ENCODE peak calls at places on chromosomes 16 and 17, in five cellular contexts. One of them, this sample, is unnamed.

GRCh38 chr16:84986102-84986501 is 25.2 kb downstream of the ZDHHC7 start:
- DNase-seq in mammary epithelial cell: no peak
- DNase-seq in ascending aorta: no peak
- DNase-seq in endothelial cell of umbilical vein: no peak
- DNase-seq in fibroblast of lung: no peak
- DNase-seq in this sample: peak; percentile 48

GRCh38 chr17:81934850-81935708 is 2.0 kb downstream of the PYCR1 start:
- DNase-seq in endothelial cell of umbilical vein: no peak
- DNase-seq in fibroblast of lung: no peak
- DNase-seq in mammary epithelial cell: no peak
- DNase-seq in ascending aorta: no peak
- DNase-seq in this sample: no peak

GRCh38 chr17:28551421-28552186 is 820 bp downstream of the UNC119 start:
- DNase-seq in ascending aorta: no peak
- DNase-seq in fibroblast of lung: peak; percentile 16
- DNase-seq in endothelial cell of umbilical vein: peak; percentile 24
- DNase-seq in mammary epithelial cell: peak; percentile 21
- DNase-seq in this sample: no peak

GRCh38 chr16:22347100-22347820 is 27.2 kb downstream of the CDR2 start:
- DNase-seq in ascending aorta: no peak
- DNase-seq in mammary epithelial cell: no peak
- DNase-seq in endothelial cell of umbilical vein: no peak
- DNase-seq in fibroblast of lung: no peak
- DNase-seq in this sample: no peak

GRCh38 chr16:14365200-14365851 is 264.7 kb downstream of the PARN start:
- DNase-seq in ascending aorta: no peak
- DNase-seq in endothelial cell of umbilical vein: no peak
- DNase-seq in fibroblast of lung: peak; percentile 73
- DNase-seq in mammary epithelial cell: no peak
- DNase-seq in this sample: no peak

GRCh38 chr17:9859781-9860180 is 34.1 kb downstream of the GLP2R start:
- DNase-seq in mammary epithelial cell: no peak
- DNase-seq in endothelial cell of umbilical vein: no peak
- DNase-seq in ascending aorta: no peak
- DNase-seq in fibroblast of lung: no peak
- DNase-seq in this sample: no peak

GRCh38 chr17:64679710-64680216 is 17.7 kb upstream of the SMURF2 start:
- DNase-seq in ascending aorta: peak; percentile 65
- DNase-seq in endothelial cell of umbilical vein: peak; percentile 40
- DNase-seq in mammary epithelial cell: peak; percentile 98
- DNase-seq in fibroblast of lung: peak; percentile 99
- DNase-seq in this sample: peak; percentile 99

GRCh38 chr17:76384222-76384986 is at the start of gene SPHK1:
- DNase-seq in ascending aorta: peak; percentile 85
- DNase-seq in fibroblast of lung: peak; percentile 84
- DNase-seq in endothelial cell of umbilical vein: peak; percentile 71
- DNase-seq in mammary epithelial cell: peak; percentile 88
- DNase-seq in this sample: peak; percentile 69

GRCh38 chr17:20787281-20787680 is 207.8 kb downstream of the CDRT15L2 start:
- DNase-seq in endothelial cell of umbilical vein: no peak
- DNase-seq in fibroblast of lung: no peak
- DNase-seq in ascending aorta: no peak
- DNase-seq in mammary epithelial cell: no peak
- DNase-seq in this sample: no peak

GRCh38 chr16:31132979-31133599 is 2.4 kb downstream of the PRSS8 start:
- DNase-seq in endothelial cell of umbilical vein: no peak
- DNase-seq in ascending aorta: no peak
- DNase-seq in mammary epithelial cell: no peak
- DNase-seq in fibroblast of lung: no peak
- DNase-seq in this sample: no peak

GRCh38 chr16:27407158-27407557 is 5.2 kb downstream of the IL21R start:
- DNase-seq in mammary epithelial cell: no peak
- DNase-seq in endothelial cell of umbilical vein: no peak
- DNase-seq in ascending aorta: no peak
- DNase-seq in fibroblast of lung: no peak
- DNase-seq in this sample: no peak

GRCh38 chr16:50040710-50041109 is 15.7 kb downstream of the CNEP1R1 start:
- DNase-seq in ascending aorta: no peak
- DNase-seq in fibroblast of lung: no peak
- DNase-seq in endothelial cell of umbilical vein: no peak
- DNase-seq in mammary epithelial cell: no peak
- DNase-seq in this sample: no peak

GRCh38 chr16:71353736-71354135 is 4.8 kb upstream of the CALB2 start:
- DNase-seq in mammary epithelial cell: no peak
- DNase-seq in endothelial cell of umbilical vein: no peak
- DNase-seq in fibroblast of lung: no peak
- DNase-seq in ascending aorta: no peak
- DNase-seq in this sample: no peak

GRCh38 chr17:7237266-7237760 is 1.9 kb downstream of the PHF23 start:
- DNase-seq in mammary epithelial cell: no peak
- DNase-seq in fibroblast of lung: no peak
- DNase-seq in ascending aorta: peak; percentile 66
- DNase-seq in endothelial cell of umbilical vein: peak; percentile 17
- DNase-seq in this sample: no peak

GRCh38 chr16:56348168-56349085 is 76.9 kb downstream of the AMFR start:
- DNase-seq in mammary epithelial cell: no peak
- DNase-seq in endothelial cell of umbilical vein: no peak
- DNase-seq in fibroblast of lung: no peak
- DNase-seq in ascending aorta: no peak
- DNase-seq in this sample: no peak

GRCh38 chr16:57013902-57014301 is 24.5 kb downstream of the NLRC5 start:
- DNase-seq in fibroblast of lung: no peak
- DNase-seq in ascending aorta: no peak
- DNase-seq in endothelial cell of umbilical vein: no peak
- DNase-seq in mammary epithelial cell: no peak
- DNase-seq in this sample: no peak

GRCh38 chr17:33292184-33292980 is 713 bp downstream of the ASIC2 start:
- DNase-seq in fibroblast of lung: peak; percentile 56
- DNase-seq in endothelial cell of umbilical vein: peak; percentile 12
- DNase-seq in mammary epithelial cell: peak; percentile 50
- DNase-seq in ascending aorta: no peak
- DNase-seq in this sample: no peak

GRCh38 chr16:71567931-71568330 is 9.0 kb downstream of the TAT start:
- DNase-seq in mammary epithelial cell: no peak
- DNase-seq in fibroblast of lung: no peak
- DNase-seq in ascending aorta: no peak
- DNase-seq in endothelial cell of umbilical vein: no peak
- DNase-seq in this sample: no peak

GRCh38 chr17:46978489-46979022 is 497 bp downstream of the RPRML start:
- DNase-seq in ascending aorta: no peak
- DNase-seq in endothelial cell of umbilical vein: no peak
- DNase-seq in fibroblast of lung: no peak
- DNase-seq in mammary epithelial cell: no peak
- DNase-seq in this sample: no peak

GRCh38 chr16:11515540-11516430 is 70.9 kb downstream of the LITAF start:
- DNase-seq in endothelial cell of umbilical vein: no peak
- DNase-seq in mammary epithelial cell: no peak
- DNase-seq in ascending aorta: no peak
- DNase-seq in fibroblast of lung: no peak
- DNase-seq in this sample: no peak

GRCh38 chr16:70460737-70461261 is 6.4 kb downstream of the FCSK start:
- DNase-seq in endothelial cell of umbilical vein: peak; percentile 64
- DNase-seq in fibroblast of lung: no peak
- DNase-seq in mammary epithelial cell: no peak
- DNase-seq in ascending aorta: no peak
- DNase-seq in this sample: peak; percentile 41

GRCh38 chr16:67967183-67967955 is 1.1 kb downstream of the SLC12A4 start:
- DNase-seq in endothelial cell of umbilical vein: peak; percentile 37
- DNase-seq in fibroblast of lung: no peak
- DNase-seq in ascending aorta: no peak
- DNase-seq in mammary epithelial cell: peak; percentile 40
- DNase-seq in this sample: peak; percentile 45

GRCh38 chr16:21628772-21629171 is 23.6 kb downstream of the IGSF6 start:
- DNase-seq in endothelial cell of umbilical vein: no peak
- DNase-seq in ascending aorta: no peak
- DNase-seq in mammary epithelial cell: no peak
- DNase-seq in fibroblast of lung: peak; percentile 52
- DNase-seq in this sample: no peak

GRCh38 chr17:42311240-42312034 is 23.1 kb downstream of the STAT5A start:
- DNase-seq in fibroblast of lung: peak; percentile 72
- DNase-seq in endothelial cell of umbilical vein: no peak
- DNase-seq in mammary epithelial cell: no peak
- DNase-seq in ascending aorta: peak; percentile 92
- DNase-seq in this sample: peak; percentile 64

DNA sequence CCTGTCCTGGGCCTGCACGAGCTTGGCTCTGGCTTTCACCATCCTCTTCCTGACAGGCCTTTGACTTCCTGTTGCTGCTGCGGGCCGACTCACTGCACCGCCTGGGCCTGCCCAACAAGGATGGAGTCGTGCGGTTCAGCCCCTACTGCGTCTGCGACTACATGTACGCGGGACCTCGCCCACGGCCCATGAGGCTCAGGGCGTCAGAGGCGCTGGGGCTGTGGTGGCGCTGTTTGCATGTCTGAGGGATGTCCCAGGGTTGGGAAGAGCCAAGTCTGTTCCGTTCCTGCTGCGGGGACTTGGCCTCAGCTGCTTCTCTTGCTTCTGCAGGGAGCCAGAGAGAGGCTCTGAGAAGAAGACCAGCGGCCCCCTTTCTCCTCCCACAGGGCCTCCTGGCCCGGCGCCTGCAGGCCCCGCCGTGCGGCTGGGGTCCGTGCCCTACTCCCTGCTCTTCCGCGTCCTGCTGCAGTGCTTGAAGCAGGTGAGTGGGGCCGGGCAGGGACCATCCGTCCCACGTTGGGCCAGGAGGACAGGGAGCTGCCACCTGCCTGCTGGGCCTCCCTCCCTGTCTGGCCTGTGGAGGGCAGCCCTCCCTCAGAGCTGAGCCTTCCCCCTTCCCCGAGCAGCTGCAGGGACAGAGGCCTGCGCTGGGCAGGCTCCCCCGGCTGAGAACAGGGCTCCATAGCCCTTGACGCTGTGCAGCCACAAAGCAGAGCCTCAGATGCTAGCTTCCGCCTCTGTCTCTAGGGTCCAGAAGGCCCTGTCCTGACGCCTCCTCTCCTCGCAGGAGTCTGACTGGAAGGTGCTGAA is 23.9 kb downstream of the TSC2 start:
- DNase-seq in endothelial cell of umbilical vein: no peak
- DNase-seq in ascending aorta: no peak
- DNase-seq in fibroblast of lung: no peak
- DNase-seq in mammary epithelial cell: no peak
- DNase-seq in this sample: no peak
- H3K4me3 ChIP-seq in endothelial cell of umbilical vein: no peak overlapping the region
- H3K4me3 ChIP-seq in ascending aorta: no peak overlapping the region
- H3K4me3 ChIP-seq in fibroblast of lung: no peak overlapping the region
- H3K4me3 ChIP-seq in mammary epithelial cell: no peak overlapping the region
- H3K4me3 ChIP-seq in this sample: no peak overlapping the region

GRCh38 chr17:3867606-3868005 is 21.6 kb upstream of the NCBP3 start:
- DNase-seq in mammary epithelial cell: no peak
- DNase-seq in fibroblast of lung: no peak
- DNase-seq in ascending aorta: no peak
- DNase-seq in endothelial cell of umbilical vein: no peak
- DNase-seq in this sample: no peak
- H3K27me3 ChIP-seq in mammary epithelial cell: no peaks in the 10 kb centered on the region
- H3K27me3 ChIP-seq in fibroblast of lung: no peaks in the 10 kb centered on the region
- H3K27me3 ChIP-seq in ascending aorta: no peaks in the 10 kb centered on the region
- H3K27me3 ChIP-seq in endothelial cell of umbilical vein: no peaks in the 10 kb centered on the region
- H3K27me3 ChIP-seq in this sample: no peaks in the 10 kb centered on the region

GRCh38 chr17:77914440-77915254 is 43.9 kb upstream of the TNRC6C start:
- DNase-seq in endothelial cell of umbilical vein: no peak
- DNase-seq in mammary epithelial cell: no peak
- DNase-seq in fibroblast of lung: peak; percentile 8
- DNase-seq in ascending aorta: no peak
- DNase-seq in this sample: no peak
- TF ChIP-seq CTCF in endothelial cell of umbilical vein: no peak
- TF ChIP-seq CTCF in mammary epithelial cell: peak; percentile 26
- TF ChIP-seq CTCF in fibroblast of lung: no peak
- TF ChIP-seq CTCF in ascending aorta: no peak
- TF ChIP-seq CTCF in this sample: peak; percentile 20

GRCh38 chr17:62641101-62641500 is 13.6 kb downstream of the MRC2 start:
- DNase-seq in ascending aorta: no peak
- DNase-seq in endothelial cell of umbilical vein: no peak
- DNase-seq in mammary epithelial cell: no peak
- DNase-seq in fibroblast of lung: no peak
- DNase-seq in this sample: no peak

GRCh38 chr17:62648247-62648953 is 20.9 kb downstream of the MRC2 start:
- DNase-seq in fibroblast of lung: no peak
- DNase-seq in ascending aorta: no peak
- DNase-seq in mammary epithelial cell: no peak
- DNase-seq in endothelial cell of umbilical vein: no peak
- DNase-seq in this sample: no peak

GRCh38 chr17:62648954-62649294 is 21.5 kb downstream of the MRC2 start:
- DNase-seq in mammary epithelial cell: no peak
- DNase-seq in fibroblast of lung: no peak
- DNase-seq in endothelial cell of umbilical vein: no peak
- DNase-seq in ascending aorta: no peak
- DNase-seq in this sample: no peak

GRCh38 chr17:62643496-62643895 is 16.0 kb downstream of the MRC2 start:
- DNase-seq in fibroblast of lung: no peak
- DNase-seq in mammary epithelial cell: no peak
- DNase-seq in endothelial cell of umbilical vein: peak; percentile 59
- DNase-seq in ascending aorta: no peak
- DNase-seq in this sample: no peak

GRCh38 chr17:62644487-62645173 is 17.2 kb downstream of the MRC2 start:
- DNase-seq in mammary epithelial cell: no peak
- DNase-seq in endothelial cell of umbilical vein: no peak
- DNase-seq in ascending aorta: no peak
- DNase-seq in fibroblast of lung: no peak
- DNase-seq in this sample: no peak
- H3K4me3 ChIP-seq in mammary epithelial cell: no peak overlapping the region
- H3K4me3 ChIP-seq in endothelial cell of umbilical vein: no peak overlapping the region
- H3K4me3 ChIP-seq in ascending aorta: no peak overlapping the region
- H3K4me3 ChIP-seq in fibroblast of lung: no peak overlapping the region
- H3K4me3 ChIP-seq in this sample: no peak overlapping the region

DNA sequence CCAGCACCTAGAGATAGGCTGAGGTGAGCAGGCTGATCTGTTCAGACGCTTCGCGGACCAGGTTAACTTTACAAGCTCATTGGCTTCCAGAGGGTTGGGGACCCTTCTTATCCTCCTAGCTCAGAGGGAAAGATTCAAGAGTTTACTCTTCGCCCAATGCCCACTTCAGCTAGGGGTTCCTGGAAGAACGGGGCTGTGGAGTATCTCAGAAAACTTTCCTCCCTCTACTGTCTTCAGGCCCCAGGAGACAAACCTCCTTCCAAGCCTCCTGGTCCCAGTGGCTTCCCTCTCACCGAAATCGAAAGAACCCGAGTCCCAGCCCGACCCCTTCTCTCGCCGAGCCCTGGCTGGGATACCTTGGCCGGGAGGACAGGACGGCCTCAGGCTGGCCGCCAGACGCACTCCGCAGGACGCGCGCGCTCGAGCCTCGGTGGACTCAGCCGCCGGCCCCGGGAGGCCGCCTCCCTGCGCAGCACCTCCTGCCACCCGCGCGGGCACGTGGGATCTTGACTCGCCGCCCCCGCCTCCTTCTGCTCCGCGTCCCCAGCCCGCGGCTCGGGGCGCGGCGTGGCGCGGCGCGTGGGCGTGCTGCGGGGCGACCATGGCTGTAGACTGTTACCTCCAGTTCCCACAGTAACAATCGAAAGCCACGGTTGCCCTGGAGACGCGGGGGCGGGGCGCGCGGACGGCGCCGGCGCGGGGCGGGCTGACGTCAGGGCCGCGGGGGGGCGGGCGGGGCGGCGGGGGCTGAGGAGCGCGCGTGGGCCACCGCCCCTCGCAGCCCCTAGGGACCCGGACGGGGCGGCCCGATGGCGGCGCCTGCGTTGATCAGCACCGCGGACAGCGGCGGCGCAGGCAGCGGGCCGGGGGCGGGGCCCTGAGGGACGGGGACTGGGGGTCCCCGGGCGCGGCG is 5.3 kb upstream of the HIC1 start:
- DNase-seq in fibroblast of lung: peak; percentile 76
- DNase-seq in endothelial cell of umbilical vein: peak; percentile 78
- DNase-seq in ascending aorta: peak; percentile 94
- DNase-seq in mammary epithelial cell: peak; percentile 74
- DNase-seq in this sample: peak; percentile 49
- H3K27me3 ChIP-seq in fibroblast of lung: no peaks in the 10 kb centered on the region
- H3K27me3 ChIP-seq in endothelial cell of umbilical vein: peaks cover 11% of the 10 kb centered on the region
- H3K27me3 ChIP-seq in ascending aorta: no peaks in the 10 kb centered on the region
- H3K27me3 ChIP-seq in mammary epithelial cell: no peaks in the 10 kb centered on the region
- H3K27me3 ChIP-seq in this sample: no peaks in the 10 kb centered on the region